ENCODE peak calls at places on chromosomes 3 and 15, in nine cellular contexts. Z is activated T-helper 1 cell treated with Interleukin-2 at 50 U/mL for 16 hours; Y is Peyer's patch; B is EH; E is NCI-H774; A is transverse colon; W is activated T-cell treated with anti-CD3 and anti-CD28 coated beads for 4 hours; X is esophagus squamous epithelium; G is activated naive CD8-positive, alpha-beta T cell treated with anti-CD3 and anti-CD28 coated beads, Interleukin-2, amount 50 U/mL, for 24 hours. N is an unnamed sample.

GRCh38 chr3:127717357-127718243 is 44.8 kb downstream of the ABTB1 start:
- DNase-seq in A (no peak), B (peak; percentile 19), W (no peak), Z (no peak), E (no peak), Y (no peak), X (no peak), G (no peak), N (no peak)

GRCh38 chr3:126083511-126083912 is 412 bp downstream of the SLC41A3 start:
- DNase-seq in W (peak; percentile 14), X (no peak), B (peak; percentile 58), Y (peak; percentile 44), Z (peak; percentile 28), E (no peak), G (peak; percentile 52), A (peak; percentile 51), N (no peak)

GRCh38 chr15:77508541-77509505 is 88.1 kb downstream of the HMG20A start:
- DNase-seq in G (no peak), Z (no peak), E (no peak), W (no peak), X (no peak), Y (no peak), A (no peak), B (peak; percentile 8), N (peak; percentile 71)

GRCh38 chr3:127073931-127074820 is 91.3 kb downstream of the PLXNA1 start:
- DNase-seq in A (no peak), B (peak; percentile 7), W (no peak), Y (no peak), E (no peak), X (no peak), G (no peak), Z (no peak), N (no peak)

GRCh38 chr3:125322166-125322565 is 53.0 kb downstream of the ZNF148 start:
- DNase-seq in X (no peak), Y (no peak), B (peak; percentile 91), G (no peak), W (no peak), E (no peak), A (no peak), Z (no peak), N (no peak)

GRCh38 chr3:176587089-176587488 is 610.2 kb downstream of the TBL1XR1 start:
- DNase-seq in A (no peak), E (no peak), Y (no peak), Z (no peak), G (no peak), X (no peak), B (no peak), W (no peak), N (no peak)

GRCh38 chr3:59821274-59821673 is 771.4 kb upstream of the CFAP20DC start:
- DNase-seq in E (no peak), Y (no peak), B (no peak), G (no peak), Z (no peak), X (no peak), A (no peak), W (no peak), N (no peak)

GRCh38 chr15:77107531-77108355 is 36.8 kb upstream of the TSPAN3 start:
- DNase-seq in Z (no peak), E (peak; percentile 2), A (peak; percentile 62), X (no peak), Y (peak; percentile 27), B (peak; percentile 58), W (peak; percentile 17), G (peak; percentile 35), N (peak; percentile 51)

GRCh38 chr15:31869640-31870335 is 160.5 kb upstream of the CHRNA7 start:
- DNase-seq in Y (no peak), W (no peak), E (no peak), A (peak; percentile 24), Z (no peak), G (no peak), X (no peak), B (no peak), N (no peak)

GRCh38 chr15:36358094-36358961 is 221.1 kb upstream of the CDIN1 start:
- DNase-seq in E (no peak), Z (no peak), B (peak; percentile 90), G (no peak), X (no peak), W (no peak), Y (no peak), A (no peak), N (no peak)

GRCh38 chr15:83446904-83447708 is at the start of gene SH3GL3:
- DNase-seq in W (peak; percentile 18), Z (no peak), G (peak; percentile 56), X (peak; percentile 19), B (peak; percentile 76), Y (peak; percentile 20), E (peak; percentile 38), A (peak; percentile 49), N (peak; percentile 74)

GRCh38 chr3:111598552-111598951 is 3.4 kb upstream of the ZBED2 start:
- DNase-seq in G (no peak), X (no peak), A (no peak), B (no peak), E (no peak), Z (no peak), Y (no peak), W (no peak), N (no peak)

GRCh38 chr3:194318511-194319161 is 32.5 kb downstream of the CPN2 start:
- DNase-seq in W (no peak), B (no peak), Z (no peak), E (no peak), X (no peak), Y (no peak), A (no peak), G (no peak), N (no peak)

GRCh38 chr15:91857772-91858171 is 4.3 kb downstream of the SLCO3A1 start:
- DNase-seq in X (no peak), B (no peak), W (no peak), G (no peak), Y (no peak), Z (peak; percentile 17), A (no peak), E (no peak), N (no peak)